ENCODE peak calls at places on chromosome 9, in nine cellular contexts. N is hepatocyte, C is A673, T is psoas muscle, Y is adrenal gland, R is fibroblast of lung, D is uterus, Z is endodermal cell, L is kidney. J is an unnamed sample. For H3K9me3, the result is how much of the 10 kb centered on the place peaks cover.

GRCh38 chr9:129964901-129965734 is 77.9 kb downstream of the FNBP1 start:
- DNase-seq in D (peak), L (no peak), T (no peak), Z (peak), Y (peak), C (peak), N (no peak), R (peak), J (no peak)

GRCh38 chr9:83956288-83957028 is 23.6 kb downstream of the HNRNPK start:
- DNase-seq in N (no peak), Z (peak), R (peak), Y (peak), D (peak), C (peak), T (peak), L (peak), J (peak)

GRCh38 chr9:127522727-127523126 is 71.4 kb downstream of the LRSAM1 start:
- DNase-seq in C (no peak), D (no peak), N (no peak), R (no peak), L (no peak), Y (no peak), Z (no peak), T (no peak), J (peak)

GRCh38 chr9:103364753-103365152 is 369.6 kb downstream of the CYLC2 start:
- DNase-seq in C (no peak), T (no peak), Y (no peak), Z (no peak), D (no peak), R (peak), N (no peak), L (no peak), J (no peak)

GRCh38 chr9:70593241-70593640 is 178.8 kb upstream of the KLF9 start:
- DNase-seq in N (no peak), L (no peak), T (no peak), Z (no peak), C (no peak), R (no peak), Y (no peak), D (no peak), J (no peak)

GRCh38 chr9:127523312-127523851 is 72.1 kb downstream of the LRSAM1 start:
- DNase-seq in L (no peak), D (no peak), Z (peak), N (no peak), R (peak), T (no peak), C (peak), Y (no peak), J (no peak)

GRCh38 chr9:98010450-98010849 is 27.3 kb downstream of the ANP32B start:
- DNase-seq in N (peak), R (peak), Y (no peak), C (no peak), D (no peak), Z (peak), L (no peak), T (no peak), J (peak)

GRCh38 chr9:128912270-128912853 is 8.4 kb upstream of the PHYHD1 start:
- DNase-seq in C (peak), Y (no peak), D (no peak), L (no peak), Z (peak), T (no peak), N (peak), R (peak), J (no peak)

GRCh38 chr9:111559000-111559610 is 34.1 kb downstream of the ZNF483 start:
- DNase-seq in Y (no peak), L (no peak), R (peak), Z (no peak), N (peak), C (no peak), T (no peak), D (no peak), J (no peak)

GRCh38 chr9:127796225-127796813 is 6.4 kb upstream of the FPGS start:
- DNase-seq in L (no peak), N (no peak), Y (peak), D (peak), C (no peak), R (peak), Z (no peak), T (peak), J (no peak)

GRCh38 chr9:124941689-124942561 is 1.0 kb upstream of the GOLGA1 start:
- DNase-seq in Y (peak), T (peak), N (peak), C (peak), Z (peak), D (peak), L (peak), R (peak), J (peak)

GRCh38 chr9:18122156-18122555 is 351.8 kb upstream of the ADAMTSL1 start:
- DNase-seq in R (peak), Y (no peak), N (no peak), T (no peak), D (no peak), L (no peak), C (no peak), Z (no peak), J (no peak)

GRCh38 chr9:27368317-27368985 is 71.5 kb upstream of the EQTN start:
- DNase-seq in D (no peak), T (peak), R (no peak), Z (peak), C (no peak), L (no peak), Y (no peak), N (peak), J (no peak)

GRCh38 chr9:131056781-131057506 is 39.4 kb upstream of the AIF1L start:
- DNase-seq in Y (no peak), Z (no peak), C (no peak), D (no peak), R (no peak), T (no peak), L (no peak), N (no peak), J (no peak)

GRCh38 chr9:126874546-126875314 is 14.3 kb downstream of the ZBTB34 start:
- DNase-seq in T (no peak), C (no peak), D (no peak), N (no peak), Z (no peak), Y (peak), R (peak), L (no peak), J (no peak)

GRCh38 chr9:99466104-99466503 is 244.0 kb downstream of the SEC61B start:
- DNase-seq in L (no peak), D (no peak), T (no peak), N (no peak), Y (no peak), Z (no peak), R (no peak), C (peak), J (no peak)

GRCh38 chr9:128702445-128702948 is at the start of gene PKN3:
- DNase-seq in T (peak), D (peak), R (peak), Z (peak), Y (peak), C (peak), N (peak), L (peak), J (peak)

GRCh38 chr9:77616191-77616590 is 31.9 kb downstream of the GNA14 start:
- DNase-seq in Y (no peak), C (peak), Z (no peak), L (no peak), N (no peak), R (no peak), T (no peak), D (no peak), J (no peak)

GRCh38 chr9:137639303-137640051 is 20.7 kb downstream of the EHMT1 start:
- DNase-seq in T (no peak), R (no peak), C (no peak), Y (no peak), L (no peak), N (no peak), Z (no peak), D (no peak), J (no peak)

GRCh38 chr9:110152704-110153374 is 55.1 kb downstream of the C9orf152 start:
- DNase-seq in C (peak), R (peak), D (no peak), T (no peak), N (peak), L (no peak), Y (no peak), Z (peak), J (no peak)

GRCh38 chr9:89649045-89649691 is 44.4 kb downstream of the GADD45G start:
- DNase-seq in C (no peak), N (no peak), Y (peak), R (no peak), Z (no peak), L (no peak), T (peak), D (no peak), J (no peak)

GRCh38 chr9:129630967-129631672 is 5.2 kb downstream of the NTMT1 start:
- DNase-seq in N (no peak), R (peak), C (no peak), D (no peak), T (no peak), L (no peak), Z (no peak), Y (peak), J (no peak)

GRCh38 chr9:80664327-80665210 is 1024.8 kb downstream of the TLE1 start:
- DNase-seq in N (peak), C (no peak), Z (no peak), D (no peak), Y (no peak), L (no peak), T (no peak), R (peak), J (no peak)

GRCh38 chr9:21015122-21015815 is 16.2 kb downstream of the HACD4 start:
- DNase-seq in N (no peak), T (no peak), D (no peak), Z (peak), Y (no peak), L (no peak), R (peak), C (no peak), J (no peak)

GRCh38 chr9:72585737-72586136 is 64.3 kb downstream of the TMC1 start:
- DNase-seq in C (no peak), D (peak), N (no peak), R (peak), T (peak), L (no peak), Y (no peak), Z (no peak), J (no peak)

GRCh38 chr9:69485466-69485865 is 160.5 kb downstream of the ENTREP1 start:
- DNase-seq in N (peak), C (no peak), Z (no peak), L (no peak), D (no peak), Y (no peak), R (no peak), T (no peak), J (no peak)

GRCh38 chr9:75933982-75934381 is 43.5 kb downstream of the PCSK5 start:
- DNase-seq in D (no peak), N (no peak), Z (no peak), R (no peak), L (no peak), T (no peak), C (no peak), Y (no peak), J (no peak)

GRCh38 chr9:112115955-112116354 is 59.1 kb downstream of the SUSD1 start:
- DNase-seq in C (no peak), Z (no peak), T (no peak), N (no peak), R (no peak), Y (no peak), D (no peak), L (no peak), J (no peak)

GRCh38 chr9:5395428-5395827 is 42.3 kb downstream of the PLGRKT start:
- DNase-seq in L (no peak), D (no peak), R (no peak), N (no peak), Z (no peak), T (no peak), C (no peak), Y (no peak), J (no peak)

GRCh38 chr9:86720893-86721698 is 226.2 kb downstream of the GAS1 start:
- DNase-seq in N (no peak), Y (no peak), C (no peak), D (no peak), R (peak), T (no peak), Z (peak), L (no peak), J (no peak)

GRCh38 chr9:21789541-21790037 is 12.8 kb upstream of the MTAP start:
- DNase-seq in C (peak), L (no peak), T (no peak), D (peak), Y (peak), R (peak), N (peak), Z (peak), J (no peak)

GRCh38 chr9:31119882-31120481 is 1264.5 kb upstream of the ACO1 start:
- DNase-seq in D (no peak), L (no peak), C (peak), R (peak), N (peak), T (no peak), Y (peak), Z (peak), J (no peak)

GRCh38 chr9:7963026-7963425 is 163.4 kb upstream of the DMAC1 start:
- DNase-seq in N (no peak), D (no peak), L (no peak), T (no peak), Y (no peak), R (peak), Z (no peak), C (no peak), J (no peak)

GRCh38 chr9:128275198-128276007 is at the start of gene GOLGA2:
- DNase-seq in N (peak), D (peak), R (peak), L (no peak), Y (peak), T (no peak), Z (peak), C (peak), J (peak)

GRCh38 chr9:98887918-98888510 is 55.7 kb upstream of the COL15A1 start:
- DNase-seq in Z (peak), D (no peak), N (peak), R (peak), Y (peak), T (no peak), L (no peak), C (peak), J (no peak)

GRCh38 chr9:70502690-70503089 is 88.2 kb upstream of the KLF9 start:
- DNase-seq in T (no peak), N (no peak), Y (no peak), C (no peak), D (no peak), R (no peak), L (no peak), Z (no peak), J (no peak)

GRCh38 chr9:12696931-12697622 is 3.9 kb downstream of the TYRP1 start:
- DNase-seq in D (no peak), Z (no peak), R (peak), L (no peak), T (no peak), C (peak), Y (no peak), N (no peak), J (no peak)

GRCh38 chr9:4934976-4935672 is 49.9 kb upstream of the JAK2 start:
- DNase-seq in D (no peak), R (peak), L (no peak), T (no peak), Z (no peak), C (no peak), Y (no peak), N (no peak), J (no peak)

GRCh38 chr9:100521282-100521681 is 48.3 kb downstream of the TMEFF1 start:
- DNase-seq in Y (no peak), N (no peak), T (no peak), L (no peak), C (no peak), Z (no peak), D (no peak), R (no peak), J (no peak)

GRCh38 chr9:100525563-100525962 is 52.3 kb upstream of the CAVIN4 start:
- DNase-seq in N (no peak), C (peak), T (no peak), R (no peak), Y (no peak), D (no peak), L (no peak), Z (no peak), J (no peak)
- TF ChIP-seq CTCF in N (no peak), C (no peak), T (no peak), R (no peak), Y (no peak), D (no peak), L (no peak), Z (no peak), J (no peak)

GRCh38 chr9:107485451-107486043 is 4.0 kb downstream of the KLF4 start:
- DNase-seq in C (no peak), Y (no peak), L (no peak), R (peak), T (no peak), Z (no peak), N (no peak), D (no peak), J (no peak)
- H3K4me3 ChIP-seq in C (no peak), Y (no peak), L (peak), R (peak), T (peak), Z (no peak), N (peak), D (peak), J (peak)

GRCh38 chr9:135224921-135225541 is 137.6 kb downstream of the OLFM1 start:
- DNase-seq in Y (no peak), N (no peak), Z (no peak), L (peak), R (no peak), D (no peak), T (peak), C (peak), J (peak)
- H3K9me3 ChIP-seq in Y (under half), N (under half), Z (under half), L (under half), R (under half), D (under half), T (under half), C (under half), J (under half)

GRCh38 chr9:133065070-133065388 is 3.2 kb downstream of the CEL start:
- DNase-seq in Z (no peak), Y (no peak), D (no peak), T (no peak), L (no peak), R (no peak), C (no peak), N (no peak), J (no peak)
- TF ChIP-seq CTCF in Z (no peak), Y (no peak), D (no peak), T (no peak), L (no peak), R (no peak), C (no peak), N (no peak), J (no peak)

GRCh38 chr9:114612272-114612923 is 1.3 kb downstream of the TMEM268 start:
- DNase-seq in T (peak), D (no peak), R (no peak), L (no peak), N (no peak), Z (peak), C (no peak), Y (no peak), J (peak)

GRCh38 chr9:114611516-114612271 is 603 bp downstream of the TMEM268 start:
- DNase-seq in C (peak), Z (peak), N (peak), Y (peak), D (peak), L (peak), R (peak), T (peak), J (peak)

GRCh38 chr9:114614373-114614772 is 3.3 kb downstream of the TMEM268 start:
- DNase-seq in Z (no peak), T (no peak), R (no peak), N (no peak), C (no peak), D (no peak), Y (no peak), L (no peak), J (no peak)

GRCh38 chr9:114613919-114614318 is 2.8 kb downstream of the TMEM268 start:
- DNase-seq in D (no peak), C (no peak), Y (no peak), N (no peak), T (no peak), Z (no peak), R (no peak), L (no peak), J (no peak)

GRCh38 chr9:114613087-114613486 is 2.0 kb downstream of the TMEM268 start:
- DNase-seq in C (no peak), T (no peak), L (no peak), Z (no peak), R (no peak), D (no peak), Y (no peak), N (no peak), J (no peak)
- H3K4me3 ChIP-seq in C (no peak), T (no peak), L (no peak), Z (no peak), R (no peak), D (no peak), Y (no peak), N (no peak), J (no peak)

GRCh38 chr9:135648494-135649410 is 9.4 kb upstream of the GLT6D1 start:
- DNase-seq in N (no peak), C (no peak), L (no peak), T (no peak), D (no peak), Y (no peak), R (no peak), Z (peak), J (no peak)

GRCh38 chr9:135647897-135648296 is 8.6 kb upstream of the GLT6D1 start:
- DNase-seq in D (no peak), R (peak), N (peak), C (no peak), Y (no peak), L (no peak), T (no peak), Z (no peak), J (no peak)

GRCh38 chr9:135644631-135645218 is 5.4 kb upstream of the GLT6D1 start:
- DNase-seq in R (no peak), C (no peak), Z (no peak), T (no peak), L (no peak), Y (no peak), N (peak), D (no peak), J (no peak)

GRCh38 chr9:135650408-135650807 is 11.1 kb upstream of the GLT6D1 start:
- DNase-seq in C (no peak), Z (no peak), T (no peak), Y (no peak), L (no peak), N (no peak), R (no peak), D (no peak), J (no peak)

DNA sequence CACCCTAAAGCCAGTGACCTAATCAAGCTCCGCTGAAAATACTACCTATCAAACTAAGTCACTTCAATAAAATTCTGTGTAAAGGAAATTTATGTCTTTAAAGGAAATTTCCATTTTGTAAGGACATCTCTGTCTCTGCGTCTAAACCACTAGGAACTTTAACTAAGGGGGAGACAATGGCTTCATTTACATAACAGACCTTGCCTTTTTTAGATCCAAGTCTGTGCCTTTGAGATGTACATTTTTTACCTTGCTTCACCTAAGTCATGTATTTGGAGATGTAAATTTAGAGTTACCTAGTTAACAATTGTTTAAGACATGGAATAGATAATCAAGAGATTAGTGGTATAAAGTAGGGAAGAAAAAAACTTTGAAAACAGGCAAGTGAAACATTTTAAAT is 10.2 kb upstream of the GLT6D1 start:
- DNase-seq in R (no peak), C (no peak), T (no peak), Z (no peak), D (no peak), Y (no peak), N (no peak), L (no peak), J (no peak)
- H3K9me3 ChIP-seq in R (under half), C (under half), T (under half), Z (half or more), D (under half), Y (under half), N (under half), L (under half), J (under half)

GRCh38 chr9:82491604-82492003 is 503.0 kb downstream of the SPATA31D1 start:
- DNase-seq in T (no peak), Z (no peak), C (no peak), Y (no peak), L (no peak), D (no peak), N (no peak), R (peak), J (no peak)

GRCh38 chr9:82490019-82490499 is 501.5 kb downstream of the SPATA31D1 start:
- DNase-seq in L (no peak), T (no peak), C (no peak), R (peak), Z (peak), N (no peak), Y (no peak), D (no peak), J (no peak)

GRCh38 chr9:82489579-82489915 is 501.0 kb downstream of the SPATA31D1 start:
- DNase-seq in T (no peak), Y (no peak), C (no peak), R (peak), N (no peak), Z (no peak), D (no peak), L (no peak), J (no peak)

GRCh38 chr9:82488702-82489578 is 500.4 kb downstream of the SPATA31D1 start:
- DNase-seq in C (peak), R (peak), D (no peak), Y (no peak), L (no peak), T (no peak), N (peak), Z (no peak), J (no peak)

GRCh38 chr9:82492274-82492673 is 503.7 kb downstream of the SPATA31D1 start:
- DNase-seq in D (no peak), Z (no peak), Y (no peak), N (no peak), C (no peak), R (no peak), T (no peak), L (no peak), J (no peak)
- TF ChIP-seq CTCF in D (no peak), Z (no peak), Y (no peak), N (peak), C (no peak), R (no peak), T (no peak), L (no peak), J (no peak)

GRCh38 chr9:132214027-132214622 is 52.3 kb downstream of the NTNG2 start:
- DNase-seq in Z (peak), D (peak), R (peak), T (peak), Y (peak), N (peak), L (no peak), C (peak), J (no peak)
- H3K4me3 ChIP-seq in Z (no peak), D (no peak), R (no peak), T (no peak), Y (no peak), N (no peak), L (no peak), C (no peak), J (no peak)

GRCh38 chr9:29129763-29130162 is 1556.5 kb upstream of the C9orf72 start:
- DNase-seq in N (no peak), T (no peak), C (no peak), R (no peak), D (no peak), Z (no peak), Y (no peak), L (no peak), J (no peak)
- H3K9me3 ChIP-seq in N (under half), T (under half), C (half or more), R (under half), D (under half), Z (half or more), Y (under half), L (under half), J (under half)

GRCh38 chr9:33942471-33943083 is 106.1 kb downstream of the UBAP2 start:
- DNase-seq in Z (no peak), T (no peak), Y (no peak), L (no peak), R (peak), C (peak), D (no peak), N (no peak), J (no peak)
- TF ChIP-seq CTCF in Z (peak), T (peak), Y (no peak), L (no peak), R (peak), C (peak), D (no peak), N (peak), J (no peak)

J was measured in mucosa of descending colon.